ENCODE peak calls at places on chromosomes 16 and 17, in nine cellular contexts. M, E, U, C, X, L, I, Y and J are unnamed samples.
A peak's percentile ranks its signal among the peaks of the same experiment; 100 is the strongest.

GRCh38 chr17:49365667-49366066 is 3.6 kb upstream of the ZNF652 start:
- DNase-seq in M (no peak), E (peak; percentile 52), U (no peak), C (no peak), X (peak; percentile 19), L (peak; percentile 70), I (no peak), Y (no peak), J (no peak)

GRCh38 chr16:50880926-50881325 is 139.0 kb downstream of the CYLD start:
- DNase-seq in M (no peak), E (no peak), U (no peak), C (no peak), X (no peak), L (no peak), I (no peak), Y (no peak), J (no peak)

GRCh38 chr17:74810699-74811485 is 34.7 kb upstream of the NAT9 start:
- DNase-seq in M (no peak), E (no peak), U (no peak), C (no peak), X (no peak), L (peak; percentile 62), I (no peak), Y (no peak), J (peak; percentile 30)

GRCh38 chr17:40433551-40434384 is 9.5 kb upstream of the IGFBP4 start:
- DNase-seq in M (no peak), E (peak; percentile 72), U (no peak), C (no peak), X (no peak), L (no peak), I (peak; percentile 62), Y (peak; percentile 51), J (no peak)

GRCh38 chr17:834136-834535 is 52.0 kb downstream of the MRM3 start:
- DNase-seq in M (no peak), E (no peak), U (no peak), C (no peak), X (no peak), L (no peak), I (no peak), Y (no peak), J (no peak)

GRCh38 chr17:4040784-4041183 is 76.5 kb upstream of the ATP2A3 start:
- DNase-seq in M (no peak), E (no peak), U (peak; percentile 72), C (no peak), X (no peak), L (no peak), I (no peak), Y (no peak), J (no peak)

GRCh38 chr17:39147221-39148185 is 3.9 kb downstream of the PLXDC1 start:
- DNase-seq in M (no peak), E (no peak), U (no peak), C (no peak), X (no peak), L (no peak), I (no peak), Y (no peak), J (no peak)

GRCh38 chr16:82350560-82350959 is 180.5 kb upstream of the MPHOSPH6 start:
- DNase-seq in M (no peak), E (no peak), U (no peak), C (no peak), X (no peak), L (no peak), I (no peak), Y (no peak), J (no peak)

GRCh38 chr17:56172517-56172982 is 19.3 kb downstream of the ANKFN1 start:
- DNase-seq in M (no peak), E (no peak), U (no peak), C (no peak), X (no peak), L (no peak), I (no peak), Y (no peak), J (peak; percentile 6)

GRCh38 chr17:19897901-19898300 is 30.2 kb upstream of the ULK2 start:
- DNase-seq in M (peak; percentile 89), E (no peak), U (no peak), C (no peak), X (no peak), L (no peak), I (no peak), Y (no peak), J (no peak)

GRCh38 chr17:66782866-66783265 is 52.1 kb upstream of the CACNG5 start:
- DNase-seq in M (no peak), E (no peak), U (no peak), C (no peak), X (no peak), L (no peak), I (no peak), Y (no peak), J (no peak)

GRCh38 chr17:45895304-45895968 is 1.1 kb downstream of the MAPT start:
- DNase-seq in M (no peak), E (peak; percentile 56), U (peak; percentile 95), C (no peak), X (peak; percentile 36), L (peak; percentile 58), I (no peak), Y (peak; percentile 62), J (peak; percentile 73)

GRCh38 chr16:75251280-75252048 is at the start of gene BCAR1:
- DNase-seq in M (peak; percentile 73), E (peak; percentile 97), U (peak; percentile 67), C (peak; percentile 93), X (peak; percentile 84), L (peak; percentile 81), I (peak; percentile 96), Y (peak; percentile 79), J (peak; percentile 55)

GRCh38 chr16:15509593-15510520 is 75.5 kb downstream of the BMERB1 start:
- DNase-seq in M (no peak), E (peak; percentile 32), U (no peak), C (no peak), X (no peak), L (no peak), I (no peak), Y (no peak), J (no peak)

GRCh38 chr16:56203052-56203451 is 11.8 kb downstream of the GNAO1 start:
- DNase-seq in M (no peak), E (peak; percentile 64), U (peak; percentile 6), C (no peak), X (no peak), L (peak; percentile 51), I (peak; percentile 60), Y (no peak), J (no peak)

GRCh38 chr16:19644877-19645276 is 73.2 kb downstream of the KNOP1 start:
- DNase-seq in M (no peak), E (no peak), U (no peak), C (no peak), X (no peak), L (no peak), I (no peak), Y (no peak), J (no peak)

GRCh38 chr17:31591924-31592323 is 200.4 kb downstream of the RAB11FIP4 start:
- DNase-seq in M (no peak), E (no peak), U (no peak), C (no peak), X (no peak), L (no peak), I (no peak), Y (no peak), J (no peak)

GRCh38 chr16:23587726-23588125 is 8.4 kb downstream of the NDUFAB1 start:
- DNase-seq in M (peak; percentile 29), E (no peak), U (no peak), C (peak; percentile 34), X (no peak), L (no peak), I (no peak), Y (no peak), J (no peak)

GRCh38 chr16:85718682-85719081 is 29.9 kb upstream of the GINS2 start:
- DNase-seq in M (no peak), E (peak; percentile 68), U (no peak), C (no peak), X (no peak), L (no peak), I (peak; percentile 64), Y (no peak), J (no peak)

GRCh38 chr16:56848056-56848936 is 16.7 kb upstream of the SLC12A3 start:
- DNase-seq in M (no peak), E (no peak), U (no peak), C (peak; percentile 81), X (no peak), L (no peak), I (no peak), Y (peak; percentile 37), J (no peak)

GRCh38 chr17:37107406-37108083 is 158.8 kb downstream of the AATF start:
- DNase-seq in M (no peak), E (peak; percentile 25), U (peak; percentile 47), C (no peak), X (peak; percentile 65), L (peak; percentile 78), I (no peak), Y (peak; percentile 81), J (peak; percentile 19)

GRCh38 chr17:47801176-47801765 is 20.3 kb downstream of the OSBPL7 start:
- DNase-seq in M (no peak), E (no peak), U (no peak), C (no peak), X (no peak), L (no peak), I (no peak), Y (no peak), J (no peak)

GRCh38 chr17:77846531-77847085 is 111.9 kb upstream of the TNRC6C start:
- DNase-seq in M (no peak), E (no peak), U (peak; percentile 63), C (peak; percentile 54), X (no peak), L (no peak), I (no peak), Y (no peak), J (no peak)

GRCh38 chr17:78428842-78429617 is 50.6 kb downstream of the PGS1 start:
- DNase-seq in M (no peak), E (no peak), U (no peak), C (no peak), X (no peak), L (no peak), I (no peak), Y (no peak), J (no peak)